ENCODE peak calls at places on chromosomes 6 and 20, in eight cellular contexts. Z is body of pancreas, I is IMR-90, V is tibial nerve, S is Peyer's patch, W is ovary, T is esophagus squamous epithelium, G is H1. R is an unnamed sample.

GRCh38 chr6:157982580-157983438 is 1.1 kb downstream of the SYNJ2 start:
- DNase-seq in Z (peak), G (no peak), S (peak), W (peak), V (no peak), I (peak), T (no peak), R (no peak)

GRCh38 chr20:53899351-53900167 is 170.8 kb downstream of the BCAS1 start:
- DNase-seq in S (peak), Z (peak), W (no peak), I (peak), V (no peak), G (no peak), T (no peak), R (peak)

GRCh38 chr6:7058250-7058923 is 49.4 kb upstream of the RREB1 start:
- DNase-seq in G (no peak), T (no peak), W (no peak), S (peak), Z (peak), I (peak), V (no peak), R (peak)

GRCh38 chr6:21931641-21932335 is 338.2 kb downstream of the SOX4 start:
- DNase-seq in I (peak), V (no peak), T (no peak), W (no peak), Z (no peak), G (no peak), S (no peak), R (no peak)

GRCh38 chr20:53598140-53599038 is 4.8 kb upstream of the ZNF217 start:
- DNase-seq in S (peak), V (no peak), G (peak), T (no peak), I (no peak), Z (no peak), W (peak), R (peak)

GRCh38 chr6:75546401-75546800 is 52.8 kb upstream of the FILIP1 start:
- DNase-seq in V (no peak), S (no peak), G (no peak), Z (no peak), W (no peak), I (peak), T (no peak), R (no peak)

GRCh38 chr6:22530506-22530905 is 38.9 kb upstream of the HDGFL1 start:
- DNase-seq in Z (no peak), T (no peak), S (no peak), W (no peak), G (no peak), I (no peak), V (no peak), R (no peak)

GRCh38 chr6:127547215-127547614 is 28.1 kb upstream of the MTCL3 start:
- DNase-seq in G (no peak), V (no peak), S (no peak), W (no peak), Z (no peak), I (no peak), T (no peak), R (no peak)

GRCh38 chr6:195861-196360 is 96.4 kb upstream of the DUSP22 start:
- DNase-seq in Z (peak), I (peak), V (peak), S (no peak), G (no peak), T (no peak), W (peak), R (peak)

GRCh38 chr6:3269412-3269975 is 10.7 kb downstream of the PSMG4 start:
- DNase-seq in V (no peak), S (no peak), I (no peak), W (peak), G (no peak), Z (no peak), T (no peak), R (no peak)

GRCh38 chr20:3707508-3707899 is 4.9 kb downstream of the SIGLEC1 start:
- DNase-seq in T (no peak), G (no peak), W (no peak), S (no peak), V (no peak), I (no peak), Z (no peak), R (no peak)

GRCh38 chr20:59047938-59048680 is 5.5 kb upstream of the PRELID3B start:
- DNase-seq in G (no peak), W (no peak), S (peak), I (peak), T (no peak), V (no peak), Z (no peak), R (no peak)

GRCh38 chr6:145070791-145071190 is 664.5 kb downstream of the EPM2A start:
- DNase-seq in V (no peak), T (no peak), W (no peak), S (no peak), G (no peak), Z (no peak), I (peak), R (no peak)

GRCh38 chr6:163751032-163751525 is 336.6 kb downstream of the QKI start:
- DNase-seq in W (no peak), T (no peak), G (no peak), S (no peak), V (no peak), Z (no peak), I (no peak), R (no peak)

GRCh38 chr6:108609276-108609769 is 48.6 kb downstream of the FOXO3 start:
- DNase-seq in S (no peak), G (no peak), T (no peak), I (peak), V (no peak), W (no peak), Z (no peak), R (no peak)

GRCh38 chr6:141244366-141244765 is 888.4 kb upstream of the GJE1 start:
- DNase-seq in W (no peak), Z (no peak), I (no peak), T (no peak), S (no peak), V (no peak), G (no peak), R (no peak)

GRCh38 chr6:31778999-31779885 is 2.1 kb upstream of the VWA7 start:
- DNase-seq in T (no peak), V (no peak), Z (no peak), S (no peak), W (no peak), G (no peak), I (no peak), R (no peak)

GRCh38 chr6:32973144-32973854 is 4.9 kb downstream of the BRD2 start:
- DNase-seq in T (no peak), S (peak), G (peak), I (peak), Z (peak), V (peak), W (peak), R (peak)

GRCh38 chr20:44137210-44137781 is 49.7 kb downstream of the JPH2 start:
- DNase-seq in T (no peak), G (peak), V (no peak), Z (no peak), S (no peak), W (peak), I (peak), R (no peak)

GRCh38 chr6:167726043-167726442 is 100.7 kb upstream of the AFDN start:
- DNase-seq in S (no peak), G (no peak), I (no peak), T (no peak), Z (no peak), W (no peak), V (no peak), R (no peak)

GRCh38 chr20:10271470-10272219 is 53.0 kb downstream of the SNAP25 start:
- DNase-seq in Z (peak), W (no peak), V (no peak), I (peak), S (no peak), G (no peak), T (no peak), R (no peak)

GRCh38 chr6:86474081-86474480 is 463.2 kb upstream of the HTR1E start:
- DNase-seq in T (no peak), S (no peak), V (no peak), W (no peak), Z (no peak), I (no peak), G (no peak), R (no peak)

GRCh38 chr6:113570176-113570575 is 287.0 kb upstream of the MARCKS start:
- DNase-seq in V (no peak), W (no peak), T (no peak), S (no peak), G (no peak), Z (no peak), I (no peak), R (no peak)

GRCh38 chr6:100035873-100036653 is 42.0 kb upstream of the MCHR2 start:
- DNase-seq in S (no peak), T (no peak), V (no peak), W (no peak), Z (no peak), I (no peak), G (no peak), R (no peak)

GRCh38 chr6:1306133-1306532 is 5.8 kb upstream of the FOXQ1 start:
- DNase-seq in Z (no peak), I (no peak), S (no peak), V (no peak), T (no peak), W (no peak), G (no peak), R (no peak)

GRCh38 chr6:136982928-136983327 is 60.8 kb downstream of the SLC35D3 start:
- DNase-seq in Z (no peak), V (no peak), S (no peak), T (no peak), W (no peak), I (no peak), G (no peak), R (no peak)

GRCh38 chr6:28953039-28953872 is 29.5 kb upstream of the TRIM27 start:
- DNase-seq in Z (peak), T (no peak), I (peak), W (peak), S (no peak), V (no peak), G (peak), R (peak)
- H3K27ac ChIP-seq in Z (no peak), T (no peak), I (no peak), W (no peak), S (no peak), V (no peak), G (no peak), R (no peak)

GRCh38 chr6:10481101-10481500 is 40.0 kb upstream of the GCNT2 start:
- DNase-seq in T (no peak), S (no peak), G (no peak), V (no peak), Z (no peak), W (no peak), I (no peak), R (no peak)

GRCh38 chr6:10472634-10473033 is 48.5 kb upstream of the GCNT2 start:
- DNase-seq in W (no peak), Z (no peak), S (no peak), V (no peak), I (no peak), T (no peak), G (no peak), R (no peak)

GRCh38 chr6:10482636-10483257 is 38.4 kb upstream of the GCNT2 start:
- DNase-seq in W (no peak), G (no peak), I (no peak), Z (no peak), V (no peak), S (no peak), T (no peak), R (no peak)

GRCh38 chr6:10479939-10480700 is 41.0 kb upstream of the GCNT2 start:
- DNase-seq in I (no peak), W (no peak), Z (no peak), G (no peak), T (no peak), V (no peak), S (no peak), R (no peak)

GRCh38 chr6:10478187-10479040 is 42.7 kb upstream of the GCNT2 start:
- DNase-seq in I (peak), V (no peak), T (no peak), W (no peak), G (no peak), Z (peak), S (no peak), R (no peak)
- TF ChIP-seq CTCF in I (peak), V (peak), T (peak), W (no peak), G (peak), Z (peak), S (peak), R (peak)

GRCh38 chr6:104859225-104860146 is at the start of gene HACE1:
- DNase-seq in T (peak), V (peak), Z (peak), W (peak), S (peak), G (peak), I (peak), R (peak)
- TF ChIP-seq POLR2A in T (peak), V (no peak), Z (peak), W (peak), S (peak), G (no peak), I (peak), R (no peak)

GRCh38 chr20:31839782-31840487 is 5.5 kb downstream of the FOXS1 start:
- DNase-seq in G (no peak), W (no peak), S (no peak), V (no peak), I (no peak), T (no peak), Z (no peak), R (no peak)

GRCh38 chr20:31843288-31843687 is 2.1 kb downstream of the FOXS1 start:
- DNase-seq in S (no peak), Z (no peak), V (no peak), G (no peak), T (no peak), W (no peak), I (no peak), R (no peak)

GRCh38 chr20:31842471-31843157 is 2.8 kb downstream of the FOXS1 start:
- DNase-seq in W (peak), S (no peak), Z (peak), V (peak), T (no peak), G (no peak), I (peak), R (no peak)

GRCh38 chr20:31841928-31842327 is 3.5 kb downstream of the FOXS1 start:
- DNase-seq in I (peak), S (no peak), W (peak), G (no peak), Z (no peak), V (no peak), T (no peak), R (no peak)

DNA sequence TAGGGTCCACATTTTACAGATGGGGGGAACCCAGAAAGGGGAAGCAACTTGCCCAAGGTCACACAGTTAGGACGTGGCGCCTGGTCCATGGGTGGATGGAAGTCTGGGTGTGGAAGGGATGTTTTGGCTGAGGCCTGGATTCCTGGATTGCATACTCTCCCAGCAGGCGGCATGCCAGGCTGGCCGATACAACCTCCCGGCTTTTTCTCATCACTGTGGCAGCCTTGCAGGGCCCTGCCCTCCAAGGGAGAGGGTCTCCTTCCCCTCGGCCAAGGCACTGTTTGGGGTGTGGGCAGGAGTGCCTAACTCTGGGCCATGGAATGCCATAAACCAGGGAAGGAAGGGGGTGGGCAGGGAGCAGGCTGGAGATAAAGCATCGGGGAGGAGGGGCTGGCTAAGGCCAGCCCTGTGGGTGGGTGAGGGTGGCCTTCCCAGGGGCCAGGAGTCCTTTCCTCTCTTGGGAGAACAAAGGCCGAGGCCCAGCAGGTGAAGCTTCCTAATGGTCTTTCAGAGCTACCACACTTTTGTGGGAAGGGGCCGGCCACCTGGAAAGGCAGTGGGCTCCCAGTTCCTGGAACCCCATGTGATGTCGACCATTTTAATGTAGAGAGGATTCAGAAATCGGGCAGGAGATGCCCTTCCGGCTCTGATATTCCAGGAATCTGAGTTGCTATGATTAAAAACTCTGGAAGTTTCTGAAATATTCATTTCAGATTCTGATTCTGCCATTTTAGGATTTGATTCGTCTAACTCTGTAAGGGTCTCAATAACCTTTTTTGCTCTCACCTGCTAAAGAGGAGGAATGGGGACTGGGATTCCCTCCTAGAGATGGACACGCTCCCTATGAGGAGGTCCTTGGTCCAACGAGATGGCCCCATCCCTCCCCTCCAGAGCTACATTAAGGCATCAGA is 4.2 kb downstream of the FOXS1 start:
- DNase-seq in I (no peak), S (no peak), V (no peak), G (no peak), W (peak), T (no peak), Z (no peak), R (no peak)
- H3K27ac ChIP-seq in I (no peak), S (no peak), V (no peak), G (no peak), W (peak), T (peak), Z (no peak), R (peak)

GRCh38 chr6:118569498-118569897 is 21.4 kb downstream of the PLN start:
- DNase-seq in W (no peak), I (no peak), V (no peak), Z (no peak), S (no peak), G (no peak), T (no peak), R (no peak)

GRCh38 chr6:118567974-118568373 is 19.9 kb downstream of the PLN start:
- DNase-seq in I (no peak), W (no peak), G (no peak), S (no peak), V (no peak), Z (no peak), T (no peak), R (no peak)

GRCh38 chr6:118562248-118562647 is 14.2 kb downstream of the PLN start:
- DNase-seq in V (no peak), Z (no peak), G (no peak), I (no peak), W (no peak), T (no peak), S (no peak), R (peak)

GRCh38 chr6:118562959-118563358 is 14.9 kb downstream of the PLN start:
- DNase-seq in T (no peak), V (no peak), Z (no peak), I (peak), S (no peak), W (no peak), G (no peak), R (no peak)

GRCh38 chr6:118565317-118565960 is 17.3 kb downstream of the PLN start:
- DNase-seq in I (peak), V (no peak), Z (peak), W (no peak), S (no peak), T (no peak), G (no peak), R (no peak)
- TF ChIP-seq CTCF in I (peak), V (peak), Z (peak), W (no peak), S (peak), T (peak), G (peak), R (peak)

GRCh38 chr6:26285143-26286134 is 79.6 kb upstream of the BTN3A2 start:
- DNase-seq in Z (peak), G (peak), S (peak), T (peak), I (peak), W (peak), V (peak), R (peak)
- TF ChIP-seq POLR2A in Z (peak), G (peak), S (peak), T (peak), I (peak), W (peak), V (no peak), R (peak)

R was measured in adrenal gland.